ENCODE peak calls at places on chromosomes 16 and 17, in five cellular contexts. One of them, this sample, is unnamed.

GRCh38 chr17:80969030-80969673 is 22.5 kb upstream of the CHMP6 start:
- DNase-seq in fibroblast of lung: no peak
- DNase-seq in fibroblast of pulmonary artery: no peak
- DNase-seq in heart left ventricle: no peak
- DNase-seq in Right ventricle myocardium inferior: no peak
- DNase-seq in this sample: no peak

GRCh38 chr16:66475232-66475631 is 48.1 kb downstream of the BEAN1 start:
- DNase-seq in heart left ventricle: no peak
- DNase-seq in fibroblast of pulmonary artery: no peak
- DNase-seq in Right ventricle myocardium inferior: no peak
- DNase-seq in fibroblast of lung: no peak
- DNase-seq in this sample: no peak

GRCh38 chr17:74303300-74303699 is 22.7 kb upstream of the KIF19 start:
- DNase-seq in fibroblast of pulmonary artery: no peak
- DNase-seq in Right ventricle myocardium inferior: peak; percentile 18
- DNase-seq in heart left ventricle: no peak
- DNase-seq in fibroblast of lung: no peak
- DNase-seq in this sample: no peak

GRCh38 chr17:55089955-55090573 is 121.5 kb downstream of the STXBP4 start:
- DNase-seq in fibroblast of lung: peak; percentile 48
- DNase-seq in Right ventricle myocardium inferior: no peak
- DNase-seq in fibroblast of pulmonary artery: peak; percentile 33
- DNase-seq in heart left ventricle: no peak
- DNase-seq in this sample: no peak

GRCh38 chr17:28499366-28499668 is 6.8 kb upstream of the FOXN1 start:
- DNase-seq in fibroblast of lung: no peak
- DNase-seq in fibroblast of pulmonary artery: no peak
- DNase-seq in heart left ventricle: no peak
- DNase-seq in Right ventricle myocardium inferior: no peak
- DNase-seq in this sample: no peak

GRCh38 chr17:37610971-37611370 is 1.8 kb upstream of the SYNRG start:
- DNase-seq in heart left ventricle: no peak
- DNase-seq in Right ventricle myocardium inferior: no peak
- DNase-seq in fibroblast of lung: no peak
- DNase-seq in fibroblast of pulmonary artery: no peak
- DNase-seq in this sample: no peak

GRCh38 chr17:40541060-40541872 is 24.0 kb downstream of the CCR7 start:
- DNase-seq in Right ventricle myocardium inferior: no peak
- DNase-seq in fibroblast of lung: no peak
- DNase-seq in fibroblast of pulmonary artery: no peak
- DNase-seq in heart left ventricle: no peak
- DNase-seq in this sample: no peak

GRCh38 chr17:17420561-17421269 is 56.1 kb upstream of the MED9 start:
- DNase-seq in heart left ventricle: peak; percentile 87
- DNase-seq in fibroblast of pulmonary artery: peak; percentile 97
- DNase-seq in Right ventricle myocardium inferior: peak; percentile 92
- DNase-seq in fibroblast of lung: no peak
- DNase-seq in this sample: no peak

GRCh38 chr16:10947211-10947787 is 2.9 kb downstream of the CLEC16A start:
- DNase-seq in fibroblast of lung: no peak
- DNase-seq in heart left ventricle: no peak
- DNase-seq in Right ventricle myocardium inferior: no peak
- DNase-seq in fibroblast of pulmonary artery: no peak
- DNase-seq in this sample: no peak

GRCh38 chr16:68309798-68310197 is 948 bp downstream of the SLC7A6OS start:
- DNase-seq in fibroblast of lung: no peak
- DNase-seq in heart left ventricle: no peak
- DNase-seq in Right ventricle myocardium inferior: no peak
- DNase-seq in fibroblast of pulmonary artery: no peak
- DNase-seq in this sample: no peak

GRCh38 chr17:58215685-58216084 is 3.4 kb downstream of the MKS1 start:
- DNase-seq in fibroblast of pulmonary artery: no peak
- DNase-seq in fibroblast of lung: no peak
- DNase-seq in heart left ventricle: no peak
- DNase-seq in Right ventricle myocardium inferior: no peak
- DNase-seq in this sample: no peak

GRCh38 chr16:85882181-85882810 is 16.7 kb upstream of the IRF8 start:
- DNase-seq in fibroblast of lung: no peak
- DNase-seq in heart left ventricle: no peak
- DNase-seq in Right ventricle myocardium inferior: no peak
- DNase-seq in fibroblast of pulmonary artery: no peak
- DNase-seq in this sample: no peak

GRCh38 chr17:77821114-77821513 is 137.4 kb upstream of the TNRC6C start:
- DNase-seq in heart left ventricle: peak; percentile 40
- DNase-seq in fibroblast of pulmonary artery: no peak
- DNase-seq in Right ventricle myocardium inferior: no peak
- DNase-seq in fibroblast of lung: no peak
- DNase-seq in this sample: no peak

GRCh38 chr16:68363847-68364600 is 53.2 kb downstream of the PRMT7 start:
- DNase-seq in fibroblast of pulmonary artery: no peak
- DNase-seq in fibroblast of lung: no peak
- DNase-seq in Right ventricle myocardium inferior: peak; percentile 68
- DNase-seq in heart left ventricle: no peak
- DNase-seq in this sample: no peak

GRCh38 chr16:81514041-81514559 is 69.5 kb downstream of the CMIP start:
- DNase-seq in heart left ventricle: no peak
- DNase-seq in Right ventricle myocardium inferior: no peak
- DNase-seq in fibroblast of lung: no peak
- DNase-seq in fibroblast of pulmonary artery: no peak
- DNase-seq in this sample: no peak

GRCh38 chr17:6072157-6072556 is 2.0 kb downstream of the WSCD1 start:
- DNase-seq in fibroblast of lung: no peak
- DNase-seq in Right ventricle myocardium inferior: no peak
- DNase-seq in heart left ventricle: no peak
- DNase-seq in fibroblast of pulmonary artery: no peak
- DNase-seq in this sample: peak; percentile 51

GRCh38 chr17:57553525-57553924 is 191.6 kb downstream of the CCDC182 start:
- DNase-seq in heart left ventricle: no peak
- DNase-seq in fibroblast of lung: peak; percentile 87
- DNase-seq in fibroblast of pulmonary artery: peak; percentile 75
- DNase-seq in Right ventricle myocardium inferior: no peak
- DNase-seq in this sample: peak; percentile 53

GRCh38 chr16:11329080-11329491 is 16.2 kb upstream of the RMI2 start:
- DNase-seq in fibroblast of lung: peak; percentile 50
- DNase-seq in Right ventricle myocardium inferior: no peak
- DNase-seq in heart left ventricle: no peak
- DNase-seq in fibroblast of pulmonary artery: no peak
- DNase-seq in this sample: peak; percentile 38

GRCh38 chr17:81858967-81859905 is 1.1 kb downstream of the P4HB start:
- DNase-seq in Right ventricle myocardium inferior: no peak
- DNase-seq in fibroblast of pulmonary artery: peak; percentile 33
- DNase-seq in heart left ventricle: no peak
- DNase-seq in fibroblast of lung: no peak
- DNase-seq in this sample: no peak

GRCh38 chr16:3542153-3542550 is 35.1 kb downstream of the NLRC3 start:
- DNase-seq in heart left ventricle: no peak
- DNase-seq in fibroblast of lung: no peak
- DNase-seq in fibroblast of pulmonary artery: no peak
- DNase-seq in Right ventricle myocardium inferior: no peak
- DNase-seq in this sample: no peak

GRCh38 chr17:51507444-51507843 is 247.1 kb downstream of the UTP18 start:
- DNase-seq in Right ventricle myocardium inferior: no peak
- DNase-seq in fibroblast of pulmonary artery: no peak
- DNase-seq in heart left ventricle: no peak
- DNase-seq in fibroblast of lung: no peak
- DNase-seq in this sample: no peak

GRCh38 chr16:3948378-3948995 is 68.0 kb upstream of the CREBBP start:
- DNase-seq in Right ventricle myocardium inferior: no peak
- DNase-seq in heart left ventricle: no peak
- DNase-seq in fibroblast of lung: no peak
- DNase-seq in fibroblast of pulmonary artery: no peak
- DNase-seq in this sample: no peak